ENCODE peak calls at places on chromosomes 3 and 15, in six cellular contexts. K, J, O, N, D and M are unnamed samples.

GRCh38 chr3:56955551-56956131 is 104.8 kb upstream of the SPATA12 start:
- DNase-seq in K (no peak), J (no peak), O (no peak), N (no peak), D (no peak), M (no peak)

GRCh38 chr3:43737001-43737440 is 46.3 kb downstream of the ABHD5 start:
- DNase-seq in K (no peak), J (no peak), O (no peak), N (no peak), D (peak), M (no peak)

GRCh38 chr3:141828487-141829284 is 47.8 kb upstream of the ATP1B3 start:
- DNase-seq in K (no peak), J (no peak), O (no peak), N (no peak), D (peak), M (no peak)

GRCh38 chr3:21477896-21478295 is 273.1 kb downstream of the ZNF385D start:
- DNase-seq in K (no peak), J (no peak), O (no peak), N (no peak), D (no peak), M (no peak)

GRCh38 chr15:58063612-58064011 is 1.9 kb downstream of the ALDH1A2 start:
- DNase-seq in K (no peak), J (no peak), O (no peak), N (no peak), D (no peak), M (no peak)

GRCh38 chr3:72505539-72506430 is 342.5 kb downstream of the SHQ1 start:
- DNase-seq in K (no peak), J (no peak), O (no peak), N (no peak), D (no peak), M (no peak)

GRCh38 chr3:197339841-197340520 is 41.6 kb upstream of the DLG1 start:
- DNase-seq in K (no peak), J (no peak), O (no peak), N (no peak), D (peak), M (peak)

GRCh38 chr3:187015903-187016638 is 85.7 kb downstream of the ST6GAL1 start:
- DNase-seq in K (no peak), J (no peak), O (no peak), N (no peak), D (peak), M (no peak)

GRCh38 chr3:111277226-111277625 is 205.6 kb downstream of the NECTIN3 start:
- DNase-seq in K (no peak), J (no peak), O (no peak), N (no peak), D (no peak), M (peak)

GRCh38 chr3:32457971-32458471 is 44.6 kb downstream of the CMTM6 start:
- DNase-seq in K (no peak), J (peak), O (peak), N (peak), D (peak), M (no peak)

GRCh38 chr15:83653639-83654378 is at the start of gene ADAMTSL3:
- DNase-seq in K (no peak), J (no peak), O (no peak), N (no peak), D (no peak), M (peak)

GRCh38 chr3:40720863-40721262 is 196.1 kb downstream of the ZNF621 start:
- DNase-seq in K (no peak), J (no peak), O (no peak), N (no peak), D (no peak), M (no peak)

GRCh38 chr3:72579191-72579580 is 269.1 kb downstream of the SHQ1 start:
- DNase-seq in K (no peak), J (no peak), O (no peak), N (no peak), D (no peak), M (no peak)

GRCh38 chr3:187737401-187738088 is 7.7 kb downstream of the BCL6 start:
- DNase-seq in K (no peak), J (peak), O (peak), N (no peak), D (peak), M (peak)

GRCh38 chr15:52208306-52208946 is 17.2 kb upstream of the GNB5 start:
- DNase-seq in K (no peak), J (peak), O (peak), N (peak), D (peak), M (peak)

GRCh38 chr3:169387751-169388696 is 275.5 kb downstream of the MECOM start:
- DNase-seq in K (no peak), J (no peak), O (no peak), N (no peak), D (peak), M (no peak)